ENCODE peak calls at places on chromosomes 12 and 14, in seven cellular contexts. One of them, this sample, is unnamed.
A peak's percentile ranks its signal among the peaks of the same experiment; 100 is the strongest.

GRCh38 chr12:59404109-59404650 is 191.6 kb upstream of the SLC16A7 start:
- DNase-seq in GM10248: no peak
- DNase-seq in progenitor cell of endocrine pancreas: no peak
- DNase-seq in esophagus squamous epithelium: no peak
- DNase-seq in nephron progenitor cell: no peak
- DNase-seq in cardiac fibroblast: no peak
- DNase-seq in IMR-90: no peak
- DNase-seq in this sample: no peak

GRCh38 chr12:109951136-109951535 is 45.0 kb downstream of the GIT2 start:
- DNase-seq in cardiac fibroblast: peak; percentile 80
- DNase-seq in GM10248: no peak
- DNase-seq in esophagus squamous epithelium: no peak
- DNase-seq in IMR-90: peak; percentile 96
- DNase-seq in progenitor cell of endocrine pancreas: no peak
- DNase-seq in nephron progenitor cell: no peak
- DNase-seq in this sample: no peak

GRCh38 chr12:11758838-11759509 is 109.5 kb downstream of the ETV6 start:
- DNase-seq in GM10248: peak; percentile 35
- DNase-seq in IMR-90: peak; percentile 47
- DNase-seq in cardiac fibroblast: peak; percentile 79
- DNase-seq in progenitor cell of endocrine pancreas: no peak
- DNase-seq in esophagus squamous epithelium: peak; percentile 10
- DNase-seq in nephron progenitor cell: no peak
- DNase-seq in this sample: no peak

GRCh38 chr14:55718551-55718950 is 138.5 kb downstream of the KTN1 start:
- DNase-seq in esophagus squamous epithelium: no peak
- DNase-seq in cardiac fibroblast: peak; percentile 19
- DNase-seq in progenitor cell of endocrine pancreas: no peak
- DNase-seq in nephron progenitor cell: no peak
- DNase-seq in GM10248: no peak
- DNase-seq in IMR-90: no peak
- DNase-seq in this sample: no peak

GRCh38 chr12:118534003-118534402 is 157.6 kb downstream of the SUDS3 start:
- DNase-seq in esophagus squamous epithelium: no peak
- DNase-seq in progenitor cell of endocrine pancreas: no peak
- DNase-seq in GM10248: no peak
- DNase-seq in cardiac fibroblast: no peak
- DNase-seq in nephron progenitor cell: no peak
- DNase-seq in IMR-90: no peak
- DNase-seq in this sample: no peak

GRCh38 chr12:111256629-111257434 is 112.1 kb downstream of the PHETA1 start:
- DNase-seq in progenitor cell of endocrine pancreas: no peak
- DNase-seq in cardiac fibroblast: no peak
- DNase-seq in esophagus squamous epithelium: no peak
- DNase-seq in IMR-90: no peak
- DNase-seq in GM10248: no peak
- DNase-seq in nephron progenitor cell: no peak
- DNase-seq in this sample: no peak

GRCh38 chr14:68956728-68957127 is 22.4 kb downstream of the ACTN1 start:
- DNase-seq in GM10248: no peak
- DNase-seq in progenitor cell of endocrine pancreas: no peak
- DNase-seq in esophagus squamous epithelium: no peak
- DNase-seq in cardiac fibroblast: no peak
- DNase-seq in nephron progenitor cell: no peak
- DNase-seq in IMR-90: no peak
- DNase-seq in this sample: no peak

GRCh38 chr12:53053223-53054111 is 3.6 kb downstream of the TNS2 start:
- DNase-seq in nephron progenitor cell: peak; percentile 51
- DNase-seq in GM10248: no peak
- DNase-seq in esophagus squamous epithelium: no peak
- DNase-seq in IMR-90: no peak
- DNase-seq in progenitor cell of endocrine pancreas: peak; percentile 73
- DNase-seq in cardiac fibroblast: no peak
- DNase-seq in this sample: peak; percentile 72

GRCh38 chr12:109921982-109922381 is 21.9 kb downstream of the TCHP start:
- DNase-seq in esophagus squamous epithelium: no peak
- DNase-seq in nephron progenitor cell: no peak
- DNase-seq in cardiac fibroblast: no peak
- DNase-seq in GM10248: no peak
- DNase-seq in IMR-90: no peak
- DNase-seq in progenitor cell of endocrine pancreas: no peak
- DNase-seq in this sample: no peak

DNA sequence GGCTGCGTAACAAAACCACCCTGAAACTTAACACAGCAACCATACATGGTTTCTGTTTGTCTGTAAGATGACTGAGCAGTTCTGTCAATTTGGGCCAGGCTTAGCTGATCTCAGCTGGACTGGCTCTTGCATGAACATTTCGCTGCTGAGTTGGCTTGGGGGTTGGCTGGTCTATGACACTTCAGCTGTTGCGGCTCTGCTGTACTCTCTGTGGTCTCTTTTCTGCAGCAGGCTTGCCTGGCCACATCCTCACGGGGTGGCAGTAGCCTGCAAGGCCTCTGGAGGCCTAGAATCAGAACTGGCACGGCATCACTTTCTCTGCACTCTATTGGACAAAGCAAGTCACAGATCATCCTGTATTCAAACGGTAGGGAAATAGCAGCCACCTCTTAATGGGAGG is 216.2 kb downstream of the BCL11B start:
- DNase-seq in GM10248: no peak
- DNase-seq in nephron progenitor cell: no peak
- DNase-seq in IMR-90: no peak
- DNase-seq in cardiac fibroblast: no peak
- DNase-seq in esophagus squamous epithelium: no peak
- DNase-seq in progenitor cell of endocrine pancreas: no peak
- DNase-seq in this sample: no peak
- TF ChIP-seq CTCF in GM10248: no peak
- TF ChIP-seq CTCF in nephron progenitor cell: no peak
- TF ChIP-seq CTCF in IMR-90: no peak
- TF ChIP-seq CTCF in cardiac fibroblast: no peak
- TF ChIP-seq CTCF in esophagus squamous epithelium: no peak
- TF ChIP-seq CTCF in progenitor cell of endocrine pancreas: no peak
- TF ChIP-seq CTCF in this sample: no peak

DNA sequence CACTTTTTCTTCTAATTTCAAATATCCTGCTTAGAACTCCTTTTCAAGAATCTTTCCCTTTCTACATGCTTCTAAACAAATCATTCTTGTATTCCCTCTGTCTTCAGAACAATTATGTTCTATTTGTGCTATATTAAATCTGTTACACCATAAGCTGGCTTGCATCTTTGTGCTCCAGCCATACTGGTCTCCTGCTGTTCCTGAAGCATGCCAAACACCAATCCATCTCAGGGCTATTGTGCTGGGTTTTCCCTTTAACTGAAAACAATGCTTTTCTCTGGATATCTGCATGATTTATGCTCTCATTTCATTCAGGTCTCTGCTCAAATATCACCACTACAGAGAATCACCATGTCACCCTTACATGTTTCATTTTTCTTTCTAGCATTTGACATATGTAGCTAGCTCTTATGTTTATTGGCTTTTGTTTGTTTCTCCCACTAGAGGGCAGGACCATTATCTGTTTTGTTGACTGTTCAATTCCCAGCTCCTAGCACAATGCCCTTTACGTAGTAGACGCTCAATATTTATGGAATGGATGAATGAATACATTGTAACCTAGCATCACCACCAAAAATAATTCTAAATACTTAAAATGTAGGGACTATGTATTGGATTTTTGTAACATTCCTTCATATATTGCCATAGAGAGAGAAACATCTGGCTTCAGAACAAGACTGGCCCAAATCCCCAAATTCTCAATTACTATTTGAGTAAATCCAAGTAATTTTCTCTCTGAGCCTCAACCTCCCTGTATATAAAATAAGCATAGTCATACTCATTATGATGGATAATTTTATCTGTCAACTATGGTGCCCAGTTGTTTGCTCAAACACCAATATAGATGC is 302.0 kb upstream of the SYT1 start:
- DNase-seq in cardiac fibroblast: peak; percentile 47
- DNase-seq in nephron progenitor cell: no peak
- DNase-seq in GM10248: no peak
- DNase-seq in IMR-90: peak; percentile 2
- DNase-seq in progenitor cell of endocrine pancreas: no peak
- DNase-seq in esophagus squamous epithelium: no peak
- DNase-seq in this sample: no peak
- TF ChIP-seq CTCF in cardiac fibroblast: peak; percentile 42
- TF ChIP-seq CTCF in nephron progenitor cell: peak; percentile 36
- TF ChIP-seq CTCF in GM10248: peak; percentile 7
- TF ChIP-seq CTCF in IMR-90: peak; percentile 22
- TF ChIP-seq CTCF in progenitor cell of endocrine pancreas: peak; percentile 39
- TF ChIP-seq CTCF in esophagus squamous epithelium: no peak
- TF ChIP-seq CTCF in this sample: no peak

GRCh38 chr12:2794736-2795289 is at the start of gene FKBP4:
- DNase-seq in nephron progenitor cell: peak; percentile 88
- DNase-seq in IMR-90: peak; percentile 73
- DNase-seq in cardiac fibroblast: peak; percentile 83
- DNase-seq in esophagus squamous epithelium: peak; percentile 46
- DNase-seq in progenitor cell of endocrine pancreas: peak; percentile 82
- DNase-seq in GM10248: peak; percentile 96
- DNase-seq in this sample: peak; percentile 81

GRCh38 chr12:2795291-2796186 is 769 bp downstream of the FKBP4 start:
- DNase-seq in progenitor cell of endocrine pancreas: peak; percentile 65
- DNase-seq in IMR-90: peak; percentile 41
- DNase-seq in nephron progenitor cell: peak; percentile 77
- DNase-seq in cardiac fibroblast: peak; percentile 67
- DNase-seq in GM10248: peak; percentile 93
- DNase-seq in esophagus squamous epithelium: no peak
- DNase-seq in this sample: peak; percentile 73

GRCh38 chr12:2797721-2798418 is 3.1 kb downstream of the FKBP4 start:
- DNase-seq in nephron progenitor cell: no peak
- DNase-seq in progenitor cell of endocrine pancreas: no peak
- DNase-seq in esophagus squamous epithelium: no peak
- DNase-seq in IMR-90: no peak
- DNase-seq in GM10248: no peak
- DNase-seq in cardiac fibroblast: peak; percentile 65
- DNase-seq in this sample: no peak

GRCh38 chr12:2794261-2794735 is 472 bp upstream of the FKBP4 start:
- DNase-seq in cardiac fibroblast: no peak
- DNase-seq in progenitor cell of endocrine pancreas: peak; percentile 59
- DNase-seq in esophagus squamous epithelium: no peak
- DNase-seq in nephron progenitor cell: no peak
- DNase-seq in IMR-90: no peak
- DNase-seq in GM10248: no peak
- DNase-seq in this sample: no peak

GRCh38 chr12:2796187-2796663 is 1.5 kb downstream of the FKBP4 start:
- DNase-seq in esophagus squamous epithelium: no peak
- DNase-seq in cardiac fibroblast: no peak
- DNase-seq in IMR-90: no peak
- DNase-seq in nephron progenitor cell: no peak
- DNase-seq in GM10248: no peak
- DNase-seq in progenitor cell of endocrine pancreas: no peak
- DNase-seq in this sample: no peak
- TF ChIP-seq CTCF in esophagus squamous epithelium: no peak
- TF ChIP-seq CTCF in cardiac fibroblast: no peak
- TF ChIP-seq CTCF in IMR-90: no peak
- TF ChIP-seq CTCF in nephron progenitor cell: no peak
- TF ChIP-seq CTCF in GM10248: peak; percentile 5
- TF ChIP-seq CTCF in progenitor cell of endocrine pancreas: peak; percentile 17
- TF ChIP-seq CTCF in this sample: no peak

GRCh38 chr14:39581474-39581873 is 149.2 kb upstream of the FBXO33 start:
- DNase-seq in esophagus squamous epithelium: no peak
- DNase-seq in IMR-90: no peak
- DNase-seq in GM10248: no peak
- DNase-seq in nephron progenitor cell: no peak
- DNase-seq in cardiac fibroblast: no peak
- DNase-seq in progenitor cell of endocrine pancreas: no peak
- DNase-seq in this sample: no peak
- TF ChIP-seq CTCF in esophagus squamous epithelium: no peak
- TF ChIP-seq CTCF in IMR-90: no peak
- TF ChIP-seq CTCF in GM10248: peak; percentile 18
- TF ChIP-seq CTCF in nephron progenitor cell: peak; percentile 9
- TF ChIP-seq CTCF in cardiac fibroblast: no peak
- TF ChIP-seq CTCF in progenitor cell of endocrine pancreas: no peak
- TF ChIP-seq CTCF in this sample: no peak

GRCh38 chr14:74906923-74907620 is 16.0 kb downstream of the RPS6KL1 start:
- DNase-seq in esophagus squamous epithelium: no peak
- DNase-seq in progenitor cell of endocrine pancreas: no peak
- DNase-seq in GM10248: no peak
- DNase-seq in IMR-90: no peak
- DNase-seq in cardiac fibroblast: no peak
- DNase-seq in nephron progenitor cell: no peak
- DNase-seq in this sample: no peak
- TF ChIP-seq CTCF in esophagus squamous epithelium: no peak
- TF ChIP-seq CTCF in progenitor cell of endocrine pancreas: peak; percentile 31
- TF ChIP-seq CTCF in GM10248: peak; percentile 8
- TF ChIP-seq CTCF in IMR-90: peak; percentile 5
- TF ChIP-seq CTCF in cardiac fibroblast: peak; percentile 25
- TF ChIP-seq CTCF in nephron progenitor cell: no peak
- TF ChIP-seq CTCF in this sample: no peak

DNA sequence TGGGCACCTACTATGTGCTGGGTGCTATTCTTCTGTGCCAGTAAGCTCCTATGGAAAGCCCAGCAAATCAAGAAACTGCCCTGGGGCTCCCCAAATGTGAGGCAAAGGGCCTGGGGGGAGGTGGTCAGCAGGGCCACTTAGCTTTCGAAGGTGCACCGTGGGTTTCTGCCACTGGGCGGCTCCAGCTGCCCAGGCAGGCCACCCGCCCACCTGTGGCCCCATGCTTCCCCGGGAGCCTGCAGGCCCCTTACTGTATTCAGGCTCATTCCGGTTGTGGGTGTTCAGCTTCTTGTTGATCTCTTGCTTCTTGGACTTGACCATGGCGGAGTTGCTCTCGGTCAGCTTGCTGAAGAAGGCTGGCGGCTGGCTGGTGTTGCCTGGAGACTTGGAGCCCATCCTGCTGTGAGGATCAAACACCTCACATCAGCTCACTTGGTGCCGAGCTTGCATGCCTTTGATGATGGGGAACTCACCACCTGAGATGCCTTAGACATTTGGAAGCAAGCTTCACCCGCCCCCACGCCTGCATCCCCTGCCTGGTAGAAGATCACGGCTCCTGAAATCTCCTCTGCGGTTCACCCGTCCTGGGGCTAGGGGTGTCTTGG is 37.3 kb downstream of the RFLNA start:
- DNase-seq in IMR-90: no peak
- DNase-seq in cardiac fibroblast: no peak
- DNase-seq in nephron progenitor cell: no peak
- DNase-seq in esophagus squamous epithelium: no peak
- DNase-seq in progenitor cell of endocrine pancreas: no peak
- DNase-seq in GM10248: no peak
- DNase-seq in this sample: no peak
- TF ChIP-seq CTCF in IMR-90: peak; percentile 19
- TF ChIP-seq CTCF in cardiac fibroblast: peak; percentile 35
- TF ChIP-seq CTCF in nephron progenitor cell: peak; percentile 25
- TF ChIP-seq CTCF in esophagus squamous epithelium: no peak
- TF ChIP-seq CTCF in progenitor cell of endocrine pancreas: peak; percentile 43
- TF ChIP-seq CTCF in GM10248: no peak
- TF ChIP-seq CTCF in this sample: no peak

GRCh38 chr12:401235-402126 is at the start of gene CCDC77:
- DNase-seq in esophagus squamous epithelium: no peak
- DNase-seq in nephron progenitor cell: peak; percentile 91
- DNase-seq in IMR-90: peak; percentile 88
- DNase-seq in progenitor cell of endocrine pancreas: peak; percentile 95
- DNase-seq in GM10248: peak; percentile 96
- DNase-seq in cardiac fibroblast: peak; percentile 93
- DNase-seq in this sample: peak; percentile 96
- TF ChIP-seq CTCF in esophagus squamous epithelium: peak; percentile 24
- TF ChIP-seq CTCF in nephron progenitor cell: no peak
- TF ChIP-seq CTCF in IMR-90: peak; percentile 33
- TF ChIP-seq CTCF in progenitor cell of endocrine pancreas: peak; percentile 18
- TF ChIP-seq CTCF in GM10248: no peak
- TF ChIP-seq CTCF in cardiac fibroblast: peak; percentile 31
- TF ChIP-seq CTCF in this sample: no peak

GRCh38 chr14:105282098-105282725 is 18.6 kb downstream of the BRF1 start:
- DNase-seq in cardiac fibroblast: no peak
- DNase-seq in GM10248: no peak
- DNase-seq in nephron progenitor cell: no peak
- DNase-seq in esophagus squamous epithelium: no peak
- DNase-seq in progenitor cell of endocrine pancreas: no peak
- DNase-seq in IMR-90: no peak
- DNase-seq in this sample: no peak
- TF ChIP-seq CTCF in cardiac fibroblast: no peak
- TF ChIP-seq CTCF in GM10248: no peak
- TF ChIP-seq CTCF in nephron progenitor cell: no peak
- TF ChIP-seq CTCF in esophagus squamous epithelium: no peak
- TF ChIP-seq CTCF in progenitor cell of endocrine pancreas: no peak
- TF ChIP-seq CTCF in IMR-90: no peak
- TF ChIP-seq CTCF in this sample: peak; percentile 14

This sample was measured in mesothelial cell of epicardium.